ENCODE peak calls at places on chromosomes 6 and 20, in four cellular contexts. L, K, H and N are unnamed samples. For H3K27me3, the result is how much of the 10 kb centered on the place peaks cover.

GRCh38 chr6:36633915-36634314 is 39.8 kb downstream of the SRSF3 start:
- DNase-seq in L (no peak), K (no peak), H (no peak), N (no peak)

GRCh38 chr6:36769676-36770499 is 69.4 kb downstream of the CPNE5 start:
- DNase-seq in L (no peak), K (peak), H (no peak), N (no peak)

GRCh38 chr6:16200231-16200941 is 38.0 kb upstream of the GMPR start:
- DNase-seq in L (no peak), K (no peak), H (peak), N (no peak)

GRCh38 chr6:1503811-1504210 is 105.9 kb upstream of the FOXC1 start:
- DNase-seq in L (no peak), K (no peak), H (no peak), N (no peak)

GRCh38 chr6:21942910-21943309 is 349.4 kb downstream of the SOX4 start:
- DNase-seq in L (no peak), K (no peak), H (no peak), N (no peak)

GRCh38 chr20:10513091-10513490 is 78.0 kb downstream of the SLX4IP start:
- DNase-seq in L (no peak), K (no peak), H (no peak), N (no peak)

GRCh38 chr6:168044521-168045130 is 34.4 kb downstream of the FRMD1 start:
- DNase-seq in L (no peak), K (no peak), H (no peak), N (no peak)

GRCh38 chr6:149079911-149080501 is 237.5 kb upstream of the TAB2 start:
- DNase-seq in L (no peak), K (no peak), H (no peak), N (no peak)

GRCh38 chr20:32125511-32125910 is 16.0 kb downstream of the TM9SF4 start:
- DNase-seq in L (no peak), K (no peak), H (no peak), N (no peak)

GRCh38 chr20:38649275-38649891 is 47.8 kb downstream of the ARHGAP40 start:
- DNase-seq in L (no peak), K (no peak), H (peak), N (no peak)

GRCh38 chr20:14937846-14938245 is 600.4 kb upstream of the FLRT3 start:
- DNase-seq in L (no peak), K (no peak), H (no peak), N (no peak)

GRCh38 chr6:109236140-109237081 is 141.1 kb downstream of the CEP57L1 start:
- DNase-seq in L (no peak), K (no peak), H (peak), N (peak)

GRCh38 chr6:43772571-43773049 is 2.6 kb downstream of the VEGFA start:
- DNase-seq in L (no peak), K (no peak), H (peak), N (no peak)

GRCh38 chr6:35088281-35089215 is 52.6 kb downstream of the TCP11 start:
- DNase-seq in L (no peak), K (no peak), H (no peak), N (peak)

GRCh38 chr6:111602481-111603404 is 2.9 kb downstream of the TRAF3IP2 start:
- DNase-seq in L (no peak), K (no peak), H (peak), N (no peak)

GRCh38 chr6:163731215-163732013 is 316.9 kb downstream of the QKI start:
- DNase-seq in L (no peak), K (no peak), H (no peak), N (no peak)

GRCh38 chr20:63273635-63274380 is 1.2 kb downstream of the ARFGAP1 start:
- DNase-seq in L (no peak), K (no peak), H (peak), N (no peak)

GRCh38 chr20:13447385-13448180 is 191.1 kb downstream of the TASP1 start:
- DNase-seq in L (no peak), K (no peak), H (peak), N (no peak)

GRCh38 chr6:12296255-12296573 is 6.1 kb downstream of the EDN1 start:
- DNase-seq in L (no peak), K (no peak), H (no peak), N (no peak)

GRCh38 chr6:164008902-164009301 is 594.4 kb downstream of the QKI start:
- DNase-seq in L (no peak), K (no peak), H (no peak), N (no peak)

GRCh38 chr20:17896771-17897369 is 71.7 kb downstream of the SNX5 start:
- DNase-seq in L (no peak), K (no peak), H (no peak), N (no peak)

GRCh38 chr6:8707956-8708772 is 272.8 kb upstream of the SLC35B3 start:
- DNase-seq in L (no peak), K (no peak), H (no peak), N (no peak)

GRCh38 chr6:132478697-132479096 is 34.2 kb downstream of the STX7 start:
- DNase-seq in L (no peak), K (no peak), H (no peak), N (no peak)

GRCh38 chr20:23049201-23049932 is at the start of gene THBD:
- DNase-seq in L (no peak), K (no peak), H (no peak), N (no peak)

GRCh38 chr20:23050847-23051627 is 1.6 kb upstream of the THBD start:
- DNase-seq in L (no peak), K (no peak), H (peak), N (peak)

GRCh38 chr20:23049933-23050838 is 714 bp upstream of the THBD start:
- DNase-seq in L (no peak), K (no peak), H (no peak), N (no peak)

GRCh38 chr20:23048283-23049200 is 930 bp downstream of the THBD start:
- DNase-seq in L (no peak), K (no peak), H (no peak), N (no peak)

GRCh38 chr20:23052904-23053303 is 3.4 kb upstream of the THBD start:
- DNase-seq in L (no peak), K (no peak), H (no peak), N (no peak)
- H3K27me3 ChIP-seq in L (under half), K (under half), H (under half), N (under half)

GRCh38 chr6:28543671-28544131 is 18.0 kb downstream of the GPX5 start:
- DNase-seq in L (peak), K (no peak), H (no peak), N (no peak)

GRCh38 chr6:28542440-28543293 is 17.0 kb downstream of the GPX5 start:
- DNase-seq in L (peak), K (peak), H (peak), N (no peak)

GRCh38 chr6:28545955-28546354 is 20.3 kb downstream of the GPX5 start:
- DNase-seq in L (no peak), K (no peak), H (no peak), N (no peak)

GRCh38 chr6:28544211-28544610 is 18.5 kb downstream of the GPX5 start:
- DNase-seq in L (no peak), K (no peak), H (no peak), N (no peak)

DNA sequence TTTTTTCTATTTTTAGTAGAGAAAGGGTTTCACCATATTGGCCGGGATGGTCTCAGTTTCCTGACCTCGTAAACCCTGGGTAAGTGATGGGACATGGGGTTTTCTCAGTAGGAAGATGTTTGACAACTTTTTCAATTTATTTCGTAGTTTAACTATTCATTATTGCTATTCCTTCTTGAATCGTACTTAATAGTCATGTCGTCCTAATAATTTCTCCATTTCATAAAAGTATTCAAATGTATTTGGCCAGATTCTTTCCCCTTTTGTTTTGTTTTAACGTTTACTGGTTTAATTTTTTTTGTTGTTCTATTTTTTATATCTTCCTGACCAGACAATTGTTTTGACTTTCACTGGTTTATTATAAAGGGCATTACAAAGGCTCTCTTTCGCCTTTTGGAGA is 16.3 kb downstream of the GPX5 start:
- DNase-seq in L (no peak), K (no peak), H (no peak), N (no peak)
- H3K27me3 ChIP-seq in L (under half), K (under half), H (under half), N (under half)

GRCh38 chr20:57896563-57896962 is 186.7 kb upstream of the PMEPA1 start:
- DNase-seq in L (no peak), K (no peak), H (no peak), N (no peak)
- H3K27me3 ChIP-seq in L (under half), K (under half), H (under half), N (under half)

GRCh38 chr20:61369731-61370520 is 117.9 kb downstream of the CDH4 start:
- DNase-seq in L (no peak), K (no peak), H (no peak), N (no peak)

GRCh38 chr20:61372151-61373054 is 120.3 kb downstream of the CDH4 start:
- DNase-seq in L (no peak), K (no peak), H (no peak), N (no peak)

GRCh38 chr20:61370841-61371303 is 118.8 kb downstream of the CDH4 start:
- DNase-seq in L (no peak), K (no peak), H (no peak), N (peak)

GRCh38 chr20:61373055-61373399 is 121.0 kb downstream of the CDH4 start:
- DNase-seq in L (no peak), K (no peak), H (no peak), N (no peak)

GRCh38 chr20:61371501-61372150 is 119.6 kb downstream of the CDH4 start:
- DNase-seq in L (no peak), K (no peak), H (no peak), N (no peak)
- H3K27me3 ChIP-seq in L (under half), K (under half), H (under half), N (under half)

DNA sequence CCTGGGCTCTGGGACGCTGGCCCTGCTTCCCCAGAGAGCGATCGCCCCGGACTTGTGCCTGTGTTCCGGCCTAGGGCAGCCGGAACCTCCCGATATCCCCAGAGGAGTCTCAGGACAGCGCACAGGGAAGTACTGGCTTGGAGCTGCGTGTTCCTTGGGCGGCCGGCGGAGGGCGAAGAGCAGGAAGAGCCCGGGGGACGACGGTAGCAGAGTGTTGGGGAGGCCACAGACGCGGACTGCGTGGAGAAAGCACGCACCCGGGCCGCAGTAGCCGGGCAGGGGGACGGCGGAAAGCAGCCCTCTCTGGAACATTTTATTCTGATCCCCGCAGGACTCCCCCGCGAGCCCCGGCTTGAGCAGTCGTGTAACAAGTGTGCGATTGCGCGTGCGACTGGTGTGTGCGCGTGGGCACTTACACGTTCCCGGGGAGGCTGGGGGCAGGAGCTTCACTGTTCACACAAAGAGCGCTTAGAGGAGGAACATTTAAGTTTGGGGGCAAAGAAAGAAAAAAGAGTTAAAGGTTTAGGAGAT is 36.1 kb downstream of the NCR2 start:
- DNase-seq in L (no peak), K (no peak), H (peak), N (no peak)
- H3K27me3 ChIP-seq in L (under half), K (under half), H (half or more), N (half or more)

GRCh38 chr6:143958839-143959399 is 49.1 kb downstream of the PLAGL1 start:
- DNase-seq in L (no peak), K (no peak), H (peak), N (no peak)
- H3K27me3 ChIP-seq in L (under half), K (under half), H (under half), N (under half)

GRCh38 chr20:24469116-24470030 is at the start of gene SYNDIG1:
- DNase-seq in L (no peak), K (peak), H (no peak), N (peak)
- H3K27me3 ChIP-seq in L (under half), K (under half), H (under half), N (under half)

DNA sequence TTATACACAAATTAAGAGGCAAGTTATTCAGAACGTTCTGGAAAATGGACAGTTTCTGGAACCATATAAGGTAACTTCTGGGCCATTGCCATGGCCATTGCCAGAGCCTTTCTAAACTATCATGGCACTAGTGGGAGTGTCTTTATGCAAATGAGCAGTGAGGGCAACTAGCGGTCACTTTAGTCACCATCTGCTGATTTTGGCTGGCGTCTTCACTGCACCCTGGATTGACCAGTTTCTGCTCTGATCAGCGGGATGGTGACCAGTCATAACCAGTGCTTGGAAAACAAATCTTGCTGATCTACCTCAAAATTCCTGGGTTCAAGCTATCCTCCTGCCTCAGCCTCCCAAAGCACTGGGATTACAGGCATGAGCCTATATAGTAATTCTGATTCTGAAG is 7.3 kb upstream of the SNTA1 start:
- DNase-seq in L (no peak), K (no peak), H (no peak), N (no peak)
- H3K27me3 ChIP-seq in L (under half), K (under half), H (under half), N (under half)